ENCODE peak calls at places on chromosomes 12 and 14, in nine cellular contexts. R is stimulated activated CD8-positive, alpha-beta memory T cell treated with anti-CD3 and anti-CD28 coated beads, Interleukin-15, amount 100 ng/mL, for 24 hours; U is NCI-H524; L is CD8-positive, alpha-beta memory T cell; F is LoVo; X is trophoblast cell; Y is NCI-H510A treated with DMSO at 0.1 percent for 48 hours; B is CD4-positive, CD25-positive, alpha-beta regulatory T cell; I is GM12864. E is an unnamed sample.

GRCh38 chr14:104383931-104384775 is 195.4 kb upstream of the C14orf180 start:
- DNase-seq in U (peak), L (peak), B (no peak), R (no peak), F (no peak), Y (no peak), X (peak), I (no peak), E (no peak)

GRCh38 chr12:23093488-23093887 is 468.5 kb downstream of the ETNK1 start:
- DNase-seq in B (no peak), L (no peak), R (no peak), X (no peak), Y (no peak), U (no peak), I (no peak), F (no peak), E (no peak)

GRCh38 chr12:109611223-109611622 is 37.6 kb downstream of the MVK start:
- DNase-seq in R (no peak), X (no peak), U (no peak), I (no peak), Y (no peak), L (no peak), F (no peak), B (no peak), E (no peak)

GRCh38 chr12:51992246-51992645 is 14.5 kb upstream of the TAMALIN start:
- DNase-seq in X (no peak), U (no peak), L (no peak), B (no peak), Y (no peak), I (no peak), F (no peak), R (no peak), E (no peak)

GRCh38 chr12:121223283-121223946 is 13.5 kb downstream of the P2RX4 start:
- DNase-seq in B (no peak), I (no peak), L (peak), U (no peak), X (no peak), R (no peak), F (no peak), Y (no peak), E (no peak)

GRCh38 chr14:21326972-21327371 is 47.1 kb downstream of the RPGRIP1 start:
- DNase-seq in X (no peak), U (peak), R (no peak), F (no peak), I (no peak), Y (no peak), B (no peak), L (no peak), E (no peak)

GRCh38 chr12:76083761-76084276 is 666 bp downstream of the NAP1L1 start:
- DNase-seq in F (peak), R (peak), U (peak), Y (peak), B (peak), I (no peak), X (peak), L (peak), E (peak)

GRCh38 chr14:82689948-82690347 is 1156.3 kb upstream of the SEL1L start:
- DNase-seq in F (no peak), I (no peak), R (no peak), X (no peak), U (no peak), B (no peak), Y (no peak), L (no peak), E (no peak)

GRCh38 chr12:10354502-10354901 is 35.3 kb downstream of the KLRK1 start:
- DNase-seq in R (no peak), F (no peak), Y (no peak), B (no peak), U (no peak), X (no peak), I (no peak), L (no peak), E (no peak)

GRCh38 chr12:130521375-130522124 is 183.9 kb downstream of the PIWIL1 start:
- DNase-seq in L (no peak), R (no peak), U (no peak), F (no peak), Y (no peak), I (no peak), B (no peak), X (no peak), E (no peak)

GRCh38 chr12:131097247-131098177 is 143.8 kb downstream of the ADGRD1 start:
- DNase-seq in F (no peak), X (no peak), R (no peak), Y (no peak), I (no peak), B (no peak), L (peak), U (peak), E (no peak)

GRCh38 chr14:63308723-63309317 is 9.9 kb downstream of the GPHB5 start:
- DNase-seq in Y (peak), I (no peak), R (no peak), L (no peak), X (peak), B (no peak), U (peak), F (peak), E (no peak)

GRCh38 chr14:103653802-103654201 is 24.8 kb downstream of the KLC1 start:
- DNase-seq in Y (no peak), F (no peak), R (no peak), I (no peak), L (no peak), X (no peak), B (no peak), U (no peak), E (no peak)

GRCh38 chr12:90275088-90275487 is 566.5 kb upstream of the ATP2B1 start:
- DNase-seq in X (no peak), I (no peak), R (no peak), Y (no peak), B (no peak), L (no peak), U (no peak), F (no peak), E (no peak)

GRCh38 chr12:126607157-126607556 is 1541.9 kb downstream of the AACS start:
- DNase-seq in L (no peak), R (no peak), Y (no peak), U (no peak), X (no peak), F (no peak), I (no peak), B (no peak), E (no peak)

GRCh38 chr14:103089386-103090335 is 4.9 kb upstream of the EXOC3L4 start:
- DNase-seq in B (no peak), R (no peak), I (no peak), Y (no peak), U (no peak), X (no peak), L (no peak), F (no peak), E (no peak)

GRCh38 chr14:101446387-101446969 is 114.8 kb upstream of the DIO3 start:
- DNase-seq in F (no peak), I (no peak), R (no peak), U (no peak), L (no peak), X (no peak), Y (no peak), B (no peak), E (no peak)

GRCh38 chr14:105146181-105146975 is 22.2 kb downstream of the JAG2 start:
- DNase-seq in F (no peak), Y (no peak), L (peak), X (no peak), I (no peak), B (no peak), R (no peak), U (no peak), E (no peak)

GRCh38 chr14:39102265-39102968 is 618 bp downstream of the SEC23A start:
- DNase-seq in U (peak), L (no peak), R (no peak), B (no peak), I (no peak), F (peak), Y (peak), X (peak), E (no peak)

GRCh38 chr14:105890474-105891220 is 364.3 kb downstream of the TMEM121 start:
- DNase-seq in I (no peak), U (no peak), B (no peak), R (no peak), X (no peak), F (no peak), L (no peak), Y (no peak), E (no peak)

GRCh38 chr12:120183211-120183631 is 11.3 kb downstream of the GCN1 start:
- DNase-seq in X (no peak), R (no peak), Y (no peak), L (no peak), U (no peak), B (no peak), I (no peak), F (no peak), E (no peak)

GRCh38 chr12:108839011-108839889 is 18.1 kb downstream of the SSH1 start:
- DNase-seq in L (peak), B (no peak), Y (no peak), U (no peak), X (no peak), F (no peak), R (no peak), I (no peak), E (no peak)

GRCh38 chr14:35653045-35653444 is 119.1 kb downstream of the INSM2 start:
- DNase-seq in X (peak), R (no peak), U (no peak), F (no peak), I (no peak), L (no peak), B (no peak), Y (no peak), E (no peak)

GRCh38 chr14:52987042-52987441 is 36.2 kb upstream of the FERMT2 start:
- DNase-seq in I (no peak), Y (no peak), B (no peak), U (peak), L (no peak), F (no peak), R (no peak), X (no peak), E (no peak)

GRCh38 chr12:54417712-54418440 is 1.2 kb downstream of the ITGA5 start:
- DNase-seq in F (no peak), U (no peak), R (no peak), Y (no peak), X (no peak), I (no peak), L (peak), B (no peak), E (no peak)

E was measured in D721Med.